ENCODE peak calls at places on chromosomes 5 and 9, in nine cellular contexts. C is GM23248; Q is CD8-positive, alpha-beta T cell; O is MM.1S; B is left ventricle myocardium inferior; D is mammary epithelial cell; N is stomach; Y is PC-3; K is brain microvascular endothelial cell. W is an unnamed sample. For H3K36me3, the result is how much of the 10 kb centered on the place peaks cover.

GRCh38 chr5:455806-456205 is 12.8 kb downstream of the EXOC3 start:
- DNase-seq in C (no peak), Q (no peak), O (no peak), B (no peak), D (no peak), N (no peak), Y (no peak), K (no peak), W (no peak)

GRCh38 chr9:131641618-131642495 is 96.5 kb downstream of the PRRT1B start:
- DNase-seq in C (no peak), Q (no peak), O (no peak), B (no peak), D (no peak), N (no peak), Y (no peak), K (peak), W (no peak)

GRCh38 chr5:169970911-169971436 is 9.3 kb downstream of the INSYN2B start:
- DNase-seq in C (peak), Q (no peak), O (no peak), B (peak), D (peak), N (no peak), Y (peak), K (peak), W (no peak)

GRCh38 chr5:127428748-127429147 is 88.7 kb upstream of the PRRC1 start:
- DNase-seq in C (no peak), Q (no peak), O (no peak), B (no peak), D (peak), N (no peak), Y (no peak), K (no peak), W (no peak)

GRCh38 chr5:178573216-178573615 is 17.0 kb downstream of the COL23A1 start:
- DNase-seq in C (no peak), Q (no peak), O (no peak), B (peak), D (no peak), N (no peak), Y (no peak), K (no peak), W (no peak)

GRCh38 chr5:10735569-10736255 is 25.3 kb downstream of the DAP start:
- DNase-seq in C (no peak), Q (no peak), O (no peak), B (no peak), D (no peak), N (no peak), Y (no peak), K (no peak), W (no peak)

GRCh38 chr5:44603496-44604272 is 205.1 kb upstream of the MRPS30 start:
- DNase-seq in C (peak), Q (no peak), O (no peak), B (no peak), D (no peak), N (no peak), Y (peak), K (no peak), W (no peak)

GRCh38 chr5:24703934-24704333 is 59.2 kb upstream of the CDH10 start:
- DNase-seq in C (no peak), Q (no peak), O (no peak), B (no peak), D (no peak), N (no peak), Y (no peak), K (no peak), W (no peak)

GRCh38 chr5:72138943-72139467 is 31.7 kb downstream of the MAP1B start:
- DNase-seq in C (peak), Q (no peak), O (no peak), B (no peak), D (peak), N (no peak), Y (peak), K (peak), W (no peak)

GRCh38 chr5:78587775-78588291 is 60.7 kb downstream of the LHFPL2 start:
- DNase-seq in C (peak), Q (no peak), O (no peak), B (no peak), D (no peak), N (no peak), Y (no peak), K (no peak), W (no peak)

GRCh38 chr9:4857163-4857562 is 64.4 kb downstream of the RCL1 start:
- DNase-seq in C (peak), Q (no peak), O (no peak), B (no peak), D (peak), N (no peak), Y (no peak), K (no peak), W (no peak)

DNA sequence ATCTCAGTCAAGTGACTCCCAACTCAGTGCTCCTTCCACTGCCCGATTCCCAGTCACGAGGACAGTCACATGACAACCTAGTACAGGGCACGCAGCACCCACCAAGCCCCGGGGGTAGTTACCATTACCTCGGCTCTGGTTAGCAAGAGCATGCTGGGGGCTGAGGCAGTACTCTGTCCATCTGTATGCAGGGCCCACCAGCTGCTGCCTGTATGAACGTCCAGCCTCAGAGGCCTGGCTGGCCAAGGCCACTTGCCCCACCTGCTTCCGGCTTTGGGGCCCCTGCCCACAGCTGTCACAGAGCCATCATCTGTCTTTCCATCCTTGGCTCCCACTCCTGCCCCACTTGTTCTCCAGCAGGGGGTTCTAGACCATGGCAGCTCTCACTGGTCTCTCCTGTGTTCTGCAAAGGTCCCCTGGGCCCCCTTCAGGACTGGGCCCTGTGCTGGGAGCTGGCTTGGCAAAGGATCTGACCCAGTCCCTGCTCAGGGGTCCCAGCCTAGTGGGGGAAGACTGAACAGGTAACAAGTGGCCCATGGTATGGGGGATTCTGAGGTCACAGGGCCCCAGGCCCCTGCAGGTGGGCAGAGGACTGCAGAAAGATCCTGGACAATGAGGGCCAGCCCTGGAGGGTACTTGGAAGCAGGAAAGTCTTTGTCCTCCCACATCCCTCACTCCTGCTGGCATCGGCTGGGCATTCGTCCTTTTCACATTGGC is 3.3 kb downstream of the RPL35 start:
- DNase-seq in C (no peak), Q (no peak), O (no peak), B (no peak), D (no peak), N (no peak), Y (no peak), K (no peak), W (no peak)
- H3K36me3 ChIP-seq in C (under half), Q (under half), O (under half), B (under half), D (under half), N (half or more), Y (under half), K (half or more), W (under half)

GRCh38 chr5:138517437-138517836 is 25.6 kb downstream of the ETF1 start:
- DNase-seq in C (no peak), Q (no peak), O (no peak), B (no peak), D (no peak), N (no peak), Y (no peak), K (no peak), W (no peak)

GRCh38 chr5:138520971-138521370 is 22.1 kb downstream of the ETF1 start:
- DNase-seq in C (no peak), Q (no peak), O (no peak), B (no peak), D (no peak), N (no peak), Y (no peak), K (no peak), W (no peak)

DNA sequence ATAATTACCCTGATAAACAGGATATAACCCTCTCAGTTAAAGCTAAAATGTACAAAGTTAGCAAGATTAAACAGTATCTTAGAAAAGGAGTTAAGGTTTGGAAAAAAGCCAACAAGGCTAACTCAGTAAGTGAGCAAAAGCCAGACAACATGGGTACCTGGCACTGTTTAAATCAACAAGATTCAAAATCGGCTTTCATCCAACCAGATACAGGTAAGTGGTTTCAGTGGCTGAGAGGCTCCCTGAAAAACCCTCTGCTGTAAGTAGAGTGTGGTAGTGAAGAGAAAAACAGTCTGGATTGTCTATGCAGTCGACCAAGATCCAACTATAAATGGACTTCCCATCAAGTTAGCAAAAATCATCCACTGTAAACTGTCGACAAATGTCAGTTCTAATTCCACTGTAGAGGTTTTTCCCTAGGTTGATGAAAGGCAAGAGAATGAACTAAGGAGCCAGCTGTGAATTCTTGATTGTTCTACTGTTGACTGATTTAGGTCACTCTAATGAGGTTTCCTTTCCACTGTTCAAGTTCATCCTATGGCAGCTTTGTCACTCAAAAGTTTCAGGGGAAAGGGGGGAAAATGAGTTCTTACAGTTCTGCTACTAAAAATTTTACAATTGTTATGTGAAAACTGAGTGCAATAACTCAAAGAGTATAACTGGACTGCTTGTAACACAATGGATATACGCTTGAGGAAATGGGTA is 27.3 kb downstream of the ETF1 start:
- DNase-seq in C (no peak), Q (no peak), O (no peak), B (no peak), D (no peak), N (no peak), Y (no peak), K (no peak), W (no peak)
- H3K36me3 ChIP-seq in C (half or more), Q (half or more), O (under half), B (half or more), D (under half), N (half or more), Y (half or more), K (half or more), W (half or more)

GRCh38 chr5:132210944-132211343 is 16.7 kb downstream of the P4HA2 start:
- DNase-seq in C (no peak), Q (no peak), O (no peak), B (peak), D (no peak), N (no peak), Y (no peak), K (no peak), W (no peak)
- H3K36me3 ChIP-seq in C (under half), Q (under half), O (under half), B (half or more), D (under half), N (half or more), Y (under half), K (half or more), W (under half)

GRCh38 chr9:124005372-124005771 is 6.2 kb upstream of the LHX2 start:
- DNase-seq in C (no peak), Q (no peak), O (no peak), B (no peak), D (no peak), N (no peak), Y (no peak), K (no peak), W (no peak)
- H3K36me3 ChIP-seq in C (under half), Q (under half), O (under half), B (under half), D (under half), N (under half), Y (under half), K (under half), W (under half)

GRCh38 chr9:126294331-126295081 is 32.1 kb upstream of the MVB12B start:
- DNase-seq in C (no peak), Q (no peak), O (no peak), B (no peak), D (no peak), N (no peak), Y (no peak), K (no peak), W (no peak)

GRCh38 chr9:126291925-126292324 is 34.7 kb upstream of the MVB12B start:
- DNase-seq in C (no peak), Q (no peak), O (no peak), B (no peak), D (no peak), N (no peak), Y (no peak), K (no peak), W (no peak)

GRCh38 chr9:126292736-126293521 is 33.7 kb upstream of the MVB12B start:
- DNase-seq in C (no peak), Q (no peak), O (no peak), B (no peak), D (no peak), N (no peak), Y (no peak), K (no peak), W (no peak)

GRCh38 chr9:126295082-126295477 is 31.5 kb upstream of the MVB12B start:
- DNase-seq in C (no peak), Q (no peak), O (no peak), B (no peak), D (no peak), N (no peak), Y (no peak), K (no peak), W (no peak)

DNA sequence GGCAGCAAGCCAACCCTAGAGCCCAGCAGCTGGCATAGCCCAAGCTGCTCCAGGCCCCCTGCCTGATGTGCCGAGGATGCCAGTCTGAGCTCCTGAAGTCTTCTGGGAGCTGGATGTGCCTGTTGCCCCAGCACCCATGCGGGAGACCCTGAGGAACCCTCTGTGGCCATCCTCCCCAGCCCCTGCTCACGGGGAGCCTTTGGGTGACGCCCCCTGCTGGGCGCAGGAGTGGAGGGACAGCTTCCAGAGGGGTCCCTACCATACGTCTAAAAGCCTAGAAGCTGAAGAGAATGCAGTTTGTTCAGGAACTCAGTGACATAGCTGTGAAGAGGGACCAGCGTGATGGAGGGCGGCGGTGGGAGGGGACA is 33.1 kb upstream of the MVB12B start:
- DNase-seq in C (no peak), Q (no peak), O (no peak), B (no peak), D (no peak), N (no peak), Y (no peak), K (no peak), W (no peak)
- H3K36me3 ChIP-seq in C (under half), Q (under half), O (under half), B (under half), D (under half), N (under half), Y (under half), K (under half), W (under half)

W was measured in CD4-positive, alpha-beta memory T cell.